ENCODE peak calls at places on chromosomes 5 and 9, in four cellular contexts. Y, K, A and H are unnamed samples.

GRCh38 chr9:131562032-131562959 is 17.0 kb downstream of the PRRT1B start:
- DNase-seq in Y (no peak), K (peak; percentile 18), A (no peak), H (no peak)

GRCh38 chr5:74433255-74434123 is 207.0 kb downstream of the ENC1 start:
- DNase-seq in Y (peak; percentile 68), K (no peak), A (no peak), H (no peak)

GRCh38 chr9:278651-279050 is 64.0 kb downstream of the DOCK8 start:
- DNase-seq in Y (no peak), K (no peak), A (no peak), H (no peak)

GRCh38 chr9:99752710-99753109 is 69.0 kb upstream of the NR4A3 start:
- DNase-seq in Y (no peak), K (no peak), A (no peak), H (no peak)

GRCh38 chr5:146313027-146313426 is 25.6 kb upstream of the POU4F3 start:
- DNase-seq in Y (no peak), K (no peak), A (no peak), H (no peak)

GRCh38 chr5:142551242-142552067 is 134.4 kb downstream of the FGF1 start:
- DNase-seq in Y (no peak), K (no peak), A (no peak), H (no peak)

GRCh38 chr5:131252824-131253171 is 11.1 kb upstream of the CDC42SE2 start:
- DNase-seq in Y (peak; percentile 81), K (no peak), A (peak; percentile 12), H (no peak)

GRCh38 chr9:111064160-111064733 is 26.0 kb upstream of the LPAR1 start:
- DNase-seq in Y (peak; percentile 31), K (no peak), A (no peak), H (no peak)

GRCh38 chr5:160326981-160327380 is 14.6 kb upstream of the CCNJL start:
- DNase-seq in Y (no peak), K (no peak), A (no peak), H (no peak)

GRCh38 chr9:117535439-117535838 is 120.6 kb upstream of the ASTN2 start:
- DNase-seq in Y (no peak), K (no peak), A (no peak), H (no peak)

GRCh38 chr9:16775330-16775729 is 95.1 kb downstream of the BNC2 start:
- DNase-seq in Y (no peak), K (no peak), A (no peak), H (no peak)

GRCh38 chr9:20620658-20621552 is 1.4 kb downstream of the MLLT3 start:
- DNase-seq in Y (no peak), K (no peak), A (no peak), H (peak; percentile 23)

GRCh38 chr9:34744295-34745221 is 34.6 kb upstream of the CCL21 start:
- DNase-seq in Y (no peak), K (no peak), A (no peak), H (peak; percentile 28)

GRCh38 chr5:23530571-23530970 is 23.2 kb downstream of the PRDM9 start:
- DNase-seq in Y (no peak), K (no peak), A (no peak), H (no peak)

GRCh38 chr9:21684831-21685362 is 117.5 kb upstream of the MTAP start:
- DNase-seq in Y (no peak), K (peak; percentile 57), A (no peak), H (peak; percentile 90)

GRCh38 chr9:101514056-101514455 is 19.6 kb upstream of the RNF20 start:
- DNase-seq in Y (no peak), K (no peak), A (no peak), H (no peak)

GRCh38 chr5:157165668-157166067 is 396 bp downstream of the GARIN3 start:
- DNase-seq in Y (no peak), K (no peak), A (no peak), H (no peak)

GRCh38 chr5:125525356-125525755 is 778.9 kb upstream of the ZNF608 start:
- DNase-seq in Y (no peak), K (no peak), A (no peak), H (no peak)

GRCh38 chr9:95239071-95239470 is 78.4 kb downstream of the FANCC start:
- DNase-seq in Y (no peak), K (no peak), A (no peak), H (no peak)

GRCh38 chr5:156783092-156783491 is 67.0 kb upstream of the PPP1R2B start:
- DNase-seq in Y (no peak), K (no peak), A (no peak), H (no peak)

GRCh38 chr9:137055385-137056364 is 1.8 kb upstream of the ENTPD2 start:
- DNase-seq in Y (no peak), K (peak; percentile 86), A (no peak), H (peak; percentile 58)

GRCh38 chr5:132433141-132433540 is 57.4 kb downstream of the IRF1 start:
- DNase-seq in Y (no peak), K (no peak), A (no peak), H (no peak)

GRCh38 chr5:119445544-119445943 is 6.8 kb upstream of the HSD17B4 start:
- DNase-seq in Y (no peak), K (no peak), A (no peak), H (no peak)

GRCh38 chr9:76166436-76166959 is 227.7 kb downstream of the RFK start:
- DNase-seq in Y (no peak), K (no peak), A (no peak), H (no peak)

GRCh38 chr5:109167586-109167985 is 242.2 kb downstream of the PJA2 start:
- DNase-seq in Y (no peak), K (no peak), A (no peak), H (no peak)

GRCh38 chr9:118896356-118897000 is 472.8 kb downstream of the BRINP1 start:
- DNase-seq in Y (no peak), K (no peak), A (no peak), H (no peak)

GRCh38 chr5:78405820-78406750 is 45.7 kb downstream of the SCAMP1 start:
- DNase-seq in Y (peak; percentile 19), K (no peak), A (no peak), H (peak; percentile 54)

GRCh38 chr5:116861662-116862061 is 287.0 kb upstream of the SEMA6A start:
- DNase-seq in Y (no peak), K (no peak), A (no peak), H (no peak)

GRCh38 chr9:83034026-83034425 is 28.9 kb downstream of the RASEF start:
- DNase-seq in Y (no peak), K (no peak), A (no peak), H (no peak)

GRCh38 chr9:83034587-83034986 is 28.4 kb downstream of the RASEF start:
- DNase-seq in Y (no peak), K (no peak), A (no peak), H (peak; percentile 16)

GRCh38 chr9:83027153-83027867 is 35.6 kb downstream of the RASEF start:
- DNase-seq in Y (no peak), K (peak; percentile 7), A (no peak), H (peak; percentile 83)

GRCh38 chr9:83032065-83032625 is 30.8 kb downstream of the RASEF start:
- DNase-seq in Y (no peak), K (no peak), A (no peak), H (no peak)

DNA sequence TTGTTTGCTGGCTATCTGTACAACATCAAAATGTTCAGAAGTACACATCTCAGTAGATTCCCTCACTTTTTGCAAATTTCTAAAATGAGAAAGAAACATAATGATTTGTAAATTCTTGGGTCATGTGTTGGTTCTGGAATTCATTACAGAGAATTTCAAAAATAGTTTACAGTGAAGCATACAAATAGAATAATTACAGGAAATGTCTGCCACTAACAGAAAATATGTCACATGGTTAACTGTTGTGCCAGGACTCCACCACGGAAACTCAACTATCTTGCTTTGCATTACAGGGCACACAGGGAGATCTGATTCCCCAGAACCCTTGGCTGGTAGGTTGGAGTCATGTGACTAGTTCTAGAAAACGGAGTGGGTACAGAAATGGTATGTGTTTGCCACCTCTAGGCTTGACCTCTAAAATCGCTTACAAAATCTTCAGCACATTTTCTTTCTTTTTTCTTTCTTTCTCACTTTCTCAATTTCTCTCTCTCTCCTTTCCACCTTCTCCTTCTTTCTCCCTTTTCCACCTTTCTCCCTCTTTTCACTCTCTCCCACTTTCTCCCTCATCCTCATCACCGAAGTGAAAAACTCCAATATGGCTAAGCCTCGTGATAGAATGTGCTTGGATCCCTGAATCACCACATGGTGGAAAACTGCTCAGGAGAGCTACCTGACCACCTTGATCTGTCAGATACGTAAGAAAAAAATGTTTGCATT is 32.4 kb downstream of the RASEF start:
- DNase-seq in Y (no peak), K (no peak), A (no peak), H (no peak)
- TF ChIP-seq MAX in Y (no peak), K (no peak), A (no peak), H (no peak)

DNA sequence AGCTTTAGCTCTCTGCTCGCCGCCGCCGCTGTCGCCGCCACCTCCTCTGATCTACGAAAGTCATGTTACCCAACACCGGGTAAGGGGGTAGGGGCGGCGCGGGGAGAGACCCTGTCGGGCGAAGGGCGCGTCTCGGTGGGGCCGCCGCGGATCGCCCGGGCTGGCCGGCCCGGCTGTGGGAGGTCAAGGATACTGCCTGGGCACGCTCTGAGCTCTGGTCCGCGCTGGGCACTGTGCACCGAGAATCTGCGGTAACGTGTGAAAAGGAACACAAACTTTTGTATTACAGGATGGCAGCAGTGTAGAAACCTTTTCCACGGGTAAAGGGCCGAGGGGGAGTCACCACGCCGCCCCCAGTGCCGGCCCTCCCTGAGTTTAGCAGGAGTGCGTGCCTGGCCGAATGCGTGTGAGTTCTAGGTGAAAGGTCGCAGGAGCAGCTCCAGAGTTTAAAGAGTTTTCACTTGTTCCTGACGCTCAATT is at the start of gene HSDL2:
- DNase-seq in Y (no peak), K (no peak), A (peak; percentile 35), H (peak; percentile 41)
- TF ChIP-seq JUNB in Y (no peak), K (no peak), A (no peak), H (no peak)

GRCh38 chr5:7849531-7850240 is 1.2 kb downstream of the CFAP90 start:
- DNase-seq in Y (no peak), K (peak; percentile 26), A (no peak), H (no peak)

GRCh38 chr5:7851617-7852289 is 820 bp upstream of the CFAP90 start:
- DNase-seq in Y (no peak), K (peak; percentile 24), A (no peak), H (no peak)

GRCh38 chr5:7851240-7851592 is 283 bp upstream of the CFAP90 start:
- DNase-seq in Y (no peak), K (no peak), A (no peak), H (no peak)

GRCh38 chr5:7850241-7850532 is 746 bp downstream of the CFAP90 start:
- DNase-seq in Y (no peak), K (peak; percentile 6), A (no peak), H (no peak)

GRCh38 chr5:7850533-7851239 is at the start of gene CFAP90:
- DNase-seq in Y (no peak), K (peak; percentile 49), A (no peak), H (no peak)
- TF ChIP-seq MAX in Y (no peak), K (peak; percentile 42), A (no peak), H (peak; percentile 13)

GRCh38 chr9:129317179-129318011 is 139.3 kb upstream of the IER5L start:
- DNase-seq in Y (no peak), K (peak; percentile 69), A (peak; percentile 38), H (no peak)

GRCh38 chr9:129318121-129319075 is 140.3 kb upstream of the IER5L start:
- DNase-seq in Y (no peak), K (peak; percentile 59), A (no peak), H (no peak)

GRCh38 chr9:129313331-129313955 is 135.4 kb upstream of the IER5L start:
- DNase-seq in Y (no peak), K (no peak), A (no peak), H (no peak)

GRCh38 chr9:129319076-129319937 is 141.2 kb upstream of the IER5L start:
- DNase-seq in Y (no peak), K (no peak), A (peak; percentile 1), H (no peak)

GRCh38 chr9:129316281-129317030 is 138.4 kb upstream of the IER5L start:
- DNase-seq in Y (no peak), K (no peak), A (no peak), H (no peak)
- TF ChIP-seq JUNB in Y (no peak), K (no peak), A (no peak), H (no peak)